ENCODE peak calls at places on chromosomes 6 and 20, in five cellular contexts. One of them, this sample, is unnamed.

GRCh38 chr6:75158176-75158575 is 47.7 kb downstream of the COL12A1 start:
- DNase-seq in DMS153: no peak
- DNase-seq in amniotic stem cell: no peak
- DNase-seq in mucosa of gallbladder: no peak
- DNase-seq in fibroblast of the aortic adventitia: no peak
- DNase-seq in this sample: peak; percentile 6

GRCh38 chr6:115271001-115271400 is 789.7 kb downstream of the FRK start:
- DNase-seq in amniotic stem cell: no peak
- DNase-seq in mucosa of gallbladder: no peak
- DNase-seq in fibroblast of the aortic adventitia: no peak
- DNase-seq in DMS153: peak; percentile 82
- DNase-seq in this sample: peak; percentile 5

GRCh38 chr6:140062042-140063041 is 687.9 kb upstream of the CITED2 start:
- DNase-seq in DMS153: no peak
- DNase-seq in fibroblast of the aortic adventitia: peak; percentile 98
- DNase-seq in amniotic stem cell: peak; percentile 85
- DNase-seq in mucosa of gallbladder: peak; percentile 37
- DNase-seq in this sample: no peak

GRCh38 chr6:12570461-12571030 is 146.0 kb upstream of the PHACTR1 start:
- DNase-seq in amniotic stem cell: no peak
- DNase-seq in fibroblast of the aortic adventitia: peak; percentile 84
- DNase-seq in DMS153: no peak
- DNase-seq in mucosa of gallbladder: no peak
- DNase-seq in this sample: no peak

GRCh38 chr6:14396826-14397517 is 279.4 kb downstream of the CD83 start:
- DNase-seq in fibroblast of the aortic adventitia: peak; percentile 27
- DNase-seq in DMS153: no peak
- DNase-seq in amniotic stem cell: no peak
- DNase-seq in mucosa of gallbladder: no peak
- DNase-seq in this sample: no peak

GRCh38 chr6:3911614-3912336 is 62.6 kb downstream of the FAM50B start:
- DNase-seq in amniotic stem cell: peak; percentile 34
- DNase-seq in DMS153: no peak
- DNase-seq in fibroblast of the aortic adventitia: peak; percentile 90
- DNase-seq in mucosa of gallbladder: peak; percentile 76
- DNase-seq in this sample: peak; percentile 71

GRCh38 chr6:139944131-139944530 is 569.7 kb upstream of the CITED2 start:
- DNase-seq in mucosa of gallbladder: no peak
- DNase-seq in fibroblast of the aortic adventitia: no peak
- DNase-seq in DMS153: no peak
- DNase-seq in amniotic stem cell: no peak
- DNase-seq in this sample: no peak

GRCh38 chr6:110537208-110538123 is 61.1 kb upstream of the SLC22A16 start:
- DNase-seq in mucosa of gallbladder: peak; percentile 32
- DNase-seq in DMS153: no peak
- DNase-seq in fibroblast of the aortic adventitia: peak; percentile 98
- DNase-seq in amniotic stem cell: peak; percentile 44
- DNase-seq in this sample: no peak

GRCh38 chr6:19851273-19852089 is 14.3 kb downstream of the ID4 start:
- DNase-seq in DMS153: peak; percentile 85
- DNase-seq in mucosa of gallbladder: peak; percentile 33
- DNase-seq in amniotic stem cell: peak; percentile 70
- DNase-seq in fibroblast of the aortic adventitia: peak; percentile 89
- DNase-seq in this sample: no peak

GRCh38 chr6:80341330-80341729 is 234.9 kb downstream of the BCKDHB start:
- DNase-seq in DMS153: no peak
- DNase-seq in fibroblast of the aortic adventitia: peak; percentile 17
- DNase-seq in mucosa of gallbladder: no peak
- DNase-seq in amniotic stem cell: no peak
- DNase-seq in this sample: no peak

GRCh38 chr20:12660918-12661317 is 347.9 kb upstream of the SPTLC3 start:
- DNase-seq in amniotic stem cell: no peak
- DNase-seq in mucosa of gallbladder: peak; percentile 14
- DNase-seq in DMS153: no peak
- DNase-seq in fibroblast of the aortic adventitia: no peak
- DNase-seq in this sample: no peak

This sample was measured in pancreas.